ENCODE peak calls at places on chromosomes 12 and 14, in eight cellular contexts. One of them, this sample, is unnamed.

GRCh38 chr14:49294736-49295135 is 291.4 kb downstream of the RPS29 start:
- DNase-seq in GM04503: no peak
- DNase-seq in glutamatergic neuron: no peak
- DNase-seq in stimulated activated CD4-positive, alpha-beta T cell treated with anti-CD3 and anti-CD28 coated beads, Interleukin-2, amount 100 ng/mL, for 48 hours: no peak
- DNase-seq in EL: no peak
- DNase-seq in anterior cingulate cortex: no peak
- DNase-seq in HCT116: no peak
- DNase-seq in A549: no peak
- DNase-seq in this sample: no peak

GRCh38 chr12:55931780-55932545 is 1.0 kb downstream of the DGKA start:
- DNase-seq in EL: peak
- DNase-seq in anterior cingulate cortex: no peak
- DNase-seq in A549: no peak
- DNase-seq in HCT116: no peak
- DNase-seq in glutamatergic neuron: peak
- DNase-seq in stimulated activated CD4-positive, alpha-beta T cell treated with anti-CD3 and anti-CD28 coated beads, Interleukin-2, amount 100 ng/mL, for 48 hours: no peak
- DNase-seq in GM04503: no peak
- DNase-seq in this sample: no peak

GRCh38 chr12:107525719-107526554 is 159.7 kb upstream of the PWP1 start:
- DNase-seq in glutamatergic neuron: no peak
- DNase-seq in stimulated activated CD4-positive, alpha-beta T cell treated with anti-CD3 and anti-CD28 coated beads, Interleukin-2, amount 100 ng/mL, for 48 hours: no peak
- DNase-seq in GM04503: no peak
- DNase-seq in anterior cingulate cortex: no peak
- DNase-seq in A549: no peak
- DNase-seq in HCT116: no peak
- DNase-seq in EL: no peak
- DNase-seq in this sample: no peak

GRCh38 chr12:240566-240965 is 22.1 kb downstream of the SLC6A13 start:
- DNase-seq in glutamatergic neuron: no peak
- DNase-seq in EL: no peak
- DNase-seq in stimulated activated CD4-positive, alpha-beta T cell treated with anti-CD3 and anti-CD28 coated beads, Interleukin-2, amount 100 ng/mL, for 48 hours: no peak
- DNase-seq in GM04503: no peak
- DNase-seq in HCT116: no peak
- DNase-seq in A549: no peak
- DNase-seq in anterior cingulate cortex: no peak
- DNase-seq in this sample: no peak

GRCh38 chr12:92905258-92905810 is 23.8 kb downstream of the EEA1 start:
- DNase-seq in glutamatergic neuron: no peak
- DNase-seq in anterior cingulate cortex: no peak
- DNase-seq in HCT116: no peak
- DNase-seq in GM04503: no peak
- DNase-seq in stimulated activated CD4-positive, alpha-beta T cell treated with anti-CD3 and anti-CD28 coated beads, Interleukin-2, amount 100 ng/mL, for 48 hours: no peak
- DNase-seq in A549: no peak
- DNase-seq in EL: no peak
- DNase-seq in this sample: no peak

GRCh38 chr12:105278043-105278697 is 42.2 kb upstream of the APPL2 start:
- DNase-seq in anterior cingulate cortex: no peak
- DNase-seq in A549: peak
- DNase-seq in glutamatergic neuron: no peak
- DNase-seq in HCT116: no peak
- DNase-seq in stimulated activated CD4-positive, alpha-beta T cell treated with anti-CD3 and anti-CD28 coated beads, Interleukin-2, amount 100 ng/mL, for 48 hours: no peak
- DNase-seq in GM04503: no peak
- DNase-seq in EL: peak
- DNase-seq in this sample: no peak

GRCh38 chr12:104680070-104680469 is 223.3 kb downstream of the CHST11 start:
- DNase-seq in stimulated activated CD4-positive, alpha-beta T cell treated with anti-CD3 and anti-CD28 coated beads, Interleukin-2, amount 100 ng/mL, for 48 hours: no peak
- DNase-seq in EL: peak
- DNase-seq in A549: peak
- DNase-seq in GM04503: no peak
- DNase-seq in glutamatergic neuron: no peak
- DNase-seq in anterior cingulate cortex: no peak
- DNase-seq in HCT116: peak
- DNase-seq in this sample: no peak

GRCh38 chr12:14716848-14717444 is 20.5 kb upstream of the GUCY2C start:
- DNase-seq in EL: peak
- DNase-seq in HCT116: peak
- DNase-seq in stimulated activated CD4-positive, alpha-beta T cell treated with anti-CD3 and anti-CD28 coated beads, Interleukin-2, amount 100 ng/mL, for 48 hours: peak
- DNase-seq in glutamatergic neuron: peak
- DNase-seq in A549: peak
- DNase-seq in anterior cingulate cortex: no peak
- DNase-seq in GM04503: peak
- DNase-seq in this sample: no peak

GRCh38 chr14:32019271-32019670 is 57.8 kb upstream of the ARHGAP5 start:
- DNase-seq in stimulated activated CD4-positive, alpha-beta T cell treated with anti-CD3 and anti-CD28 coated beads, Interleukin-2, amount 100 ng/mL, for 48 hours: no peak
- DNase-seq in GM04503: no peak
- DNase-seq in glutamatergic neuron: no peak
- DNase-seq in HCT116: no peak
- DNase-seq in EL: no peak
- DNase-seq in anterior cingulate cortex: peak
- DNase-seq in A549: no peak
- DNase-seq in this sample: no peak

GRCh38 chr12:78898416-78898815 is 33.8 kb downstream of the SYT1 start:
- DNase-seq in GM04503: no peak
- DNase-seq in EL: no peak
- DNase-seq in glutamatergic neuron: peak
- DNase-seq in stimulated activated CD4-positive, alpha-beta T cell treated with anti-CD3 and anti-CD28 coated beads, Interleukin-2, amount 100 ng/mL, for 48 hours: no peak
- DNase-seq in HCT116: no peak
- DNase-seq in A549: no peak
- DNase-seq in anterior cingulate cortex: peak
- DNase-seq in this sample: no peak

GRCh38 chr14:97177016-97177415 is 379.8 kb downstream of the VRK1 start:
- DNase-seq in stimulated activated CD4-positive, alpha-beta T cell treated with anti-CD3 and anti-CD28 coated beads, Interleukin-2, amount 100 ng/mL, for 48 hours: peak
- DNase-seq in A549: peak
- DNase-seq in EL: no peak
- DNase-seq in HCT116: peak
- DNase-seq in anterior cingulate cortex: no peak
- DNase-seq in glutamatergic neuron: no peak
- DNase-seq in GM04503: no peak
- DNase-seq in this sample: no peak

GRCh38 chr12:63915105-63915830 is 70.8 kb downstream of the SRGAP1 start:
- DNase-seq in anterior cingulate cortex: no peak
- DNase-seq in stimulated activated CD4-positive, alpha-beta T cell treated with anti-CD3 and anti-CD28 coated beads, Interleukin-2, amount 100 ng/mL, for 48 hours: no peak
- DNase-seq in EL: peak
- DNase-seq in GM04503: peak
- DNase-seq in glutamatergic neuron: no peak
- DNase-seq in HCT116: peak
- DNase-seq in A549: peak
- DNase-seq in this sample: no peak

GRCh38 chr14:99224116-99224910 is 47.7 kb downstream of the BCL11B start:
- DNase-seq in glutamatergic neuron: no peak
- DNase-seq in A549: peak
- DNase-seq in HCT116: peak
- DNase-seq in EL: no peak
- DNase-seq in anterior cingulate cortex: no peak
- DNase-seq in stimulated activated CD4-positive, alpha-beta T cell treated with anti-CD3 and anti-CD28 coated beads, Interleukin-2, amount 100 ng/mL, for 48 hours: no peak
- DNase-seq in GM04503: no peak
- DNase-seq in this sample: no peak

GRCh38 chr14:70988452-70988851 is 81.2 kb downstream of the PCNX1 start:
- DNase-seq in HCT116: no peak
- DNase-seq in GM04503: no peak
- DNase-seq in anterior cingulate cortex: no peak
- DNase-seq in EL: no peak
- DNase-seq in A549: no peak
- DNase-seq in glutamatergic neuron: peak
- DNase-seq in stimulated activated CD4-positive, alpha-beta T cell treated with anti-CD3 and anti-CD28 coated beads, Interleukin-2, amount 100 ng/mL, for 48 hours: no peak
- DNase-seq in this sample: no peak

GRCh38 chr14:95043314-95043713 is 114.0 kb downstream of the DICER1 start:
- DNase-seq in A549: no peak
- DNase-seq in EL: no peak
- DNase-seq in GM04503: no peak
- DNase-seq in anterior cingulate cortex: no peak
- DNase-seq in glutamatergic neuron: no peak
- DNase-seq in HCT116: no peak
- DNase-seq in stimulated activated CD4-positive, alpha-beta T cell treated with anti-CD3 and anti-CD28 coated beads, Interleukin-2, amount 100 ng/mL, for 48 hours: no peak
- DNase-seq in this sample: no peak

GRCh38 chr12:124484067-124484466 is 83.3 kb downstream of the NCOR2 start:
- DNase-seq in A549: no peak
- DNase-seq in HCT116: no peak
- DNase-seq in EL: no peak
- DNase-seq in anterior cingulate cortex: no peak
- DNase-seq in glutamatergic neuron: no peak
- DNase-seq in stimulated activated CD4-positive, alpha-beta T cell treated with anti-CD3 and anti-CD28 coated beads, Interleukin-2, amount 100 ng/mL, for 48 hours: no peak
- DNase-seq in GM04503: no peak
- DNase-seq in this sample: no peak

GRCh38 chr12:123934829-123935228 is 37.8 kb downstream of the CCDC92 start:
- DNase-seq in EL: peak
- DNase-seq in stimulated activated CD4-positive, alpha-beta T cell treated with anti-CD3 and anti-CD28 coated beads, Interleukin-2, amount 100 ng/mL, for 48 hours: no peak
- DNase-seq in glutamatergic neuron: no peak
- DNase-seq in HCT116: no peak
- DNase-seq in A549: no peak
- DNase-seq in anterior cingulate cortex: no peak
- DNase-seq in GM04503: no peak
- DNase-seq in this sample: no peak

GRCh38 chr14:91291786-91292405 is 47.4 kb upstream of the GPR68 start:
- DNase-seq in anterior cingulate cortex: no peak
- DNase-seq in glutamatergic neuron: no peak
- DNase-seq in A549: no peak
- DNase-seq in GM04503: no peak
- DNase-seq in EL: no peak
- DNase-seq in stimulated activated CD4-positive, alpha-beta T cell treated with anti-CD3 and anti-CD28 coated beads, Interleukin-2, amount 100 ng/mL, for 48 hours: no peak
- DNase-seq in HCT116: no peak
- DNase-seq in this sample: no peak

GRCh38 chr12:26214121-26214520 is 18.7 kb downstream of the SSPN start:
- DNase-seq in stimulated activated CD4-positive, alpha-beta T cell treated with anti-CD3 and anti-CD28 coated beads, Interleukin-2, amount 100 ng/mL, for 48 hours: no peak
- DNase-seq in anterior cingulate cortex: no peak
- DNase-seq in EL: no peak
- DNase-seq in HCT116: no peak
- DNase-seq in A549: no peak
- DNase-seq in glutamatergic neuron: no peak
- DNase-seq in GM04503: no peak
- DNase-seq in this sample: no peak

GRCh38 chr14:64363265-64363840 is 24.8 kb upstream of the MTHFD1 start:
- DNase-seq in stimulated activated CD4-positive, alpha-beta T cell treated with anti-CD3 and anti-CD28 coated beads, Interleukin-2, amount 100 ng/mL, for 48 hours: no peak
- DNase-seq in glutamatergic neuron: no peak
- DNase-seq in anterior cingulate cortex: no peak
- DNase-seq in HCT116: no peak
- DNase-seq in GM04503: no peak
- DNase-seq in A549: no peak
- DNase-seq in EL: peak
- DNase-seq in this sample: no peak

GRCh38 chr14:72519543-72519942 is 374.4 kb downstream of the DPF3 start:
- DNase-seq in HCT116: no peak
- DNase-seq in EL: no peak
- DNase-seq in stimulated activated CD4-positive, alpha-beta T cell treated with anti-CD3 and anti-CD28 coated beads, Interleukin-2, amount 100 ng/mL, for 48 hours: no peak
- DNase-seq in GM04503: no peak
- DNase-seq in A549: no peak
- DNase-seq in anterior cingulate cortex: no peak
- DNase-seq in glutamatergic neuron: no peak
- DNase-seq in this sample: no peak